ENCODE peak calls at places on chromosomes 12 and 14, in four cellular contexts. A, U, Q and P are unnamed samples.

GRCh38 chr12:11719678-11720099 is 70.2 kb downstream of the ETV6 start:
- DNase-seq in A (no peak), Q (no peak), U (peak), P (peak)

GRCh38 chr12:39314547-39314946 is 128.4 kb downstream of the KIF21A start:
- DNase-seq in Q (no peak), U (no peak), A (no peak), P (peak)

GRCh38 chr12:95545731-95546490 is 5.4 kb downstream of the USP44 start:
- DNase-seq in A (no peak), Q (no peak), U (no peak), P (peak)

GRCh38 chr14:100680439-100681051 is 46.1 kb upstream of the DLK1 start:
- DNase-seq in U (peak), A (no peak), Q (no peak), P (no peak)

GRCh38 chr12:53974084-53975018 is at the start of gene HOTAIR:
- DNase-seq in A (peak), Q (no peak), U (no peak), P (no peak)

GRCh38 chr14:103735815-103736545 is 20.4 kb downstream of the ZFYVE21 start:
- DNase-seq in U (no peak), A (no peak), Q (no peak), P (no peak)

GRCh38 chr14:80350707-80351106 is 139.4 kb upstream of the DIO2 start:
- DNase-seq in A (no peak), Q (no peak), U (no peak), P (no peak)

GRCh38 chr12:44240186-44240585 is 404.3 kb downstream of the TMEM117 start:
- DNase-seq in U (no peak), A (no peak), Q (no peak), P (no peak)

GRCh38 chr14:23154876-23155587 is 28.4 kb downstream of the SLC7A8 start:
- DNase-seq in Q (no peak), U (peak), A (peak), P (peak)

GRCh38 chr12:13099066-13099909 is 4.2 kb downstream of the GSG1 start:
- DNase-seq in U (no peak), Q (no peak), A (no peak), P (peak)

GRCh38 chr12:64064706-64065105 is 157.4 kb downstream of the KICS2 start:
- DNase-seq in Q (no peak), U (no peak), A (no peak), P (no peak)

GRCh38 chr12:51262758-51263177 is 7.4 kb downstream of the SMAGP start:
- DNase-seq in U (peak), Q (no peak), A (peak), P (peak)

GRCh38 chr12:6827982-6828670 is at the start of gene P3H3:
- DNase-seq in A (peak), U (peak), Q (peak), P (peak)

GRCh38 chr14:20563966-20564365 is 3.1 kb upstream of the RNASE9 start:
- DNase-seq in Q (no peak), U (no peak), A (no peak), P (no peak)

GRCh38 chr14:101179691-101180211 is 276.2 kb upstream of the RTL1 start:
- DNase-seq in Q (no peak), A (no peak), U (no peak), P (no peak)

GRCh38 chr12:87985069-87985675 is 44.0 kb downstream of the C12orf50 start:
- DNase-seq in Q (no peak), U (no peak), A (no peak), P (no peak)

GRCh38 chr14:85214471-85214870 is 315.5 kb upstream of the FLRT2 start:
- DNase-seq in U (no peak), Q (no peak), A (peak), P (no peak)

GRCh38 chr12:79885956-79886490 is 48.9 kb downstream of the PPP1R12A start:
- DNase-seq in U (no peak), Q (no peak), A (no peak), P (peak)

GRCh38 chr12:107875772-107876171 is 101.3 kb downstream of the ASCL4 start:
- DNase-seq in U (no peak), Q (no peak), A (no peak), P (no peak)

GRCh38 chr14:49677643-49678042 is 10.4 kb downstream of the POLE2 start:
- DNase-seq in Q (no peak), U (no peak), A (no peak), P (no peak)

GRCh38 chr14:57038689-57039088 is 228.4 kb upstream of the OTX2 start:
- DNase-seq in Q (no peak), U (no peak), A (no peak), P (no peak)

GRCh38 chr14:69376439-69376838 is 21.7 kb downstream of the ERH start:
- DNase-seq in A (peak), U (no peak), Q (peak), P (no peak)

GRCh38 chr14:27608377-27608776 is 1010.5 kb upstream of the NOVA1 start:
- DNase-seq in Q (no peak), A (no peak), U (no peak), P (no peak)

GRCh38 chr12:62683724-62684501 is 217.3 kb downstream of the MON2 start:
- DNase-seq in Q (no peak), A (no peak), U (no peak), P (no peak)

GRCh38 chr12:86597431-86597830 is 341.2 kb upstream of the MGAT4C start:
- DNase-seq in U (no peak), A (no peak), Q (no peak), P (no peak)

GRCh38 chr12:86601550-86602308 is 345.5 kb upstream of the MGAT4C start:
- DNase-seq in A (no peak), U (no peak), Q (no peak), P (no peak)

GRCh38 chr12:86600664-86601231 is 344.6 kb upstream of the MGAT4C start:
- DNase-seq in Q (no peak), U (no peak), A (no peak), P (no peak)
- TF ChIP-seq JUN in Q (no peak), U (no peak), A (no peak), P (no peak)

GRCh38 chr12:114221976-114222630 is 183.8 kb downstream of the TBX5 start:
- DNase-seq in A (no peak), Q (no peak), U (no peak), P (no peak)
- TF ChIP-seq JUN in A (no peak), Q (no peak), U (no peak), P (no peak)

GRCh38 chr14:21924479-21924878 is 250.9 kb upstream of the OR4E1 start:
- DNase-seq in A (no peak), Q (no peak), U (no peak), P (peak)
- TF ChIP-seq JUN in A (no peak), Q (no peak), U (no peak), P (no peak)

DNA sequence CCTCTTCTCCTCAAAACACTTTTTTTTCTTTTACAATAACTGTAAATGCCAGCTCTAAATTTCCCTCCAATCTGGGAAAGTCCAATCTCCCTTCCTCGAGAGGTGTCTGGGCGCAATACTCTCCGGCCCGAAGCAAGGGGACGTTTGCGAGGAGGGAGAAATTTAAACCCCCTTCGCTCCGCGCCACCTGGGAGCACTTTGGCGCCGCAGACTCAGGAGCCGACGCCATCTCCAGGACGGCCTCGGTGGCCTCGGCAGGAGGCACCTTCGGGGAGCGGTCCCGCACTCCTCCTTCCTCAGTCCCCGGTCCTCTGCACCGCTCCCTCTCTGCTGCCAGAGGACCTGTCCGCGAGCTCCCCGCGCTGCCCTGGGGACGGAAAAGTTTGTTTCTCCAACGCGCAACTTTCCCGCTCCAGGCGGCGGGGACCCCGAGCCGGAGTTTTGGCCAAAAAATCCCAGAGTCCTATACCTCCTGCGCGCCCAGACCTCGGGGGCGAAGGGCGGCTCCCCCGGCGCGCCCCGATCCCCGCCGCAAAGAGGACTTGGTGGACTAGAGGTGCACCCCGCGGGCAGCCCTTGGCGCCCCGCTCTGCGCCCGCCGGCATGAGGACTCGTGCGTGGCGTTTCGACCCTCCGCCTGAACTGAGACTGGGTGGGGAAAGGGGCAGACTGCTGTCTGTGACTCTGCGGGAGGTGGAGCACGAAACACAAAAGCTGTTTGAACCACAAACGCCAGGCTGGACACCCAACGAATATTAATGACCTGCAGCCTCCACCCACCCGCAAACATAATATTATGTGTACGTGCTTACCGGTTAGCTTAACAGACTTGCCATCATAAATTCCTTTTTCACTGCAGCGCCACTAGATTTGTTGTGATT is 95.1 kb upstream of the HMGA2 start:
- DNase-seq in U (no peak), A (no peak), Q (no peak), P (peak)
- TF ChIP-seq JUN in U (no peak), A (no peak), Q (no peak), P (no peak)

GRCh38 chr12:31362759-31363415 is 36.9 kb upstream of the SINHCAF start:
- DNase-seq in U (peak), A (peak), Q (peak), P (no peak)
- TF ChIP-seq JUN in U (no peak), A (no peak), Q (no peak), P (no peak)

GRCh38 chr12:76533331-76533730 is 26.2 kb downstream of the OSBPL8 start:
- DNase-seq in A (no peak), Q (no peak), U (peak), P (no peak)

GRCh38 chr12:76531056-76531455 is 28.5 kb downstream of the OSBPL8 start:
- DNase-seq in U (no peak), A (no peak), Q (no peak), P (no peak)

GRCh38 chr12:76535170-76535569 is 24.4 kb downstream of the OSBPL8 start:
- DNase-seq in Q (no peak), U (no peak), A (no peak), P (no peak)

GRCh38 chr12:76530531-76530930 is 29.0 kb downstream of the OSBPL8 start:
- DNase-seq in Q (no peak), A (no peak), U (peak), P (no peak)

GRCh38 chr12:76532520-76532919 is 27.1 kb downstream of the OSBPL8 start:
- DNase-seq in Q (no peak), U (no peak), A (no peak), P (no peak)
- TF ChIP-seq JUN in Q (no peak), U (no peak), A (no peak), P (no peak)